ENCODE peak calls at places on chromosomes 3 and 15, in five cellular contexts. E is dermis blood vessel endothelial cell; J is RCC 7860; N is naive thymus-derived CD8-positive, alpha-beta T cell; Q is effector memory CD8-positive, alpha-beta T cell. M is an unnamed sample.

GRCh38 chr3:189324538-189325138 is 152.9 kb downstream of the TPRG1 start:
- DNase-seq in E (peak), J (peak), N (peak), Q (peak), M (peak)

GRCh38 chr3:158532099-158532734 is 38.8 kb upstream of the MLF1 start:
- DNase-seq in E (peak), J (peak), N (no peak), Q (no peak), M (peak)

GRCh38 chr15:52118969-52119749 is 6.6 kb upstream of the BCL2L10 start:
- DNase-seq in E (no peak), J (no peak), N (no peak), Q (no peak), M (no peak)

GRCh38 chr3:167705840-167706239 is 28.9 kb downstream of the PDCD10 start:
- DNase-seq in E (peak), J (no peak), N (no peak), Q (no peak), M (no peak)

GRCh38 chr15:92770641-92771040 is 115.1 kb upstream of the FAM174B start:
- DNase-seq in E (no peak), J (no peak), N (no peak), Q (no peak), M (no peak)

GRCh38 chr3:197912770-197913476 is 37.1 kb upstream of the RPL35A start:
- DNase-seq in E (no peak), J (no peak), N (no peak), Q (no peak), M (no peak)

GRCh38 chr3:42635111-42635510 is 18.4 kb upstream of the ZBTB47 start:
- DNase-seq in E (peak), J (peak), N (no peak), Q (no peak), M (no peak)

GRCh38 chr3:191120447-191121304 is 78.4 kb upstream of the OSTN start:
- DNase-seq in E (no peak), J (no peak), N (no peak), Q (no peak), M (no peak)

GRCh38 chr15:41334293-41335120 is 1.8 kb downstream of the NUSAP1 start:
- DNase-seq in E (no peak), J (no peak), N (no peak), Q (no peak), M (no peak)

GRCh38 chr3:112374334-112374734 is 41.4 kb downstream of the CD200 start:
- DNase-seq in E (peak), J (no peak), N (no peak), Q (no peak), M (no peak)

GRCh38 chr3:14641346-14641745 is 10.2 kb upstream of the CCDC174 start:
- DNase-seq in E (no peak), J (no peak), N (no peak), Q (no peak), M (no peak)